ENCODE peak calls at places on chromosomes 1 and 21, in seven cellular contexts. Z is Panc1, E is upper lobe of left lung, X is GM12878, C is GM12891, N is transverse colon, R is HepG2. A is an unnamed sample.

GRCh38 chr1:28594661-28595411 is 2.8 kb downstream of the RAB42 start:
- DNase-seq in Z (no peak), E (no peak), X (no peak), C (no peak), N (no peak), R (no peak), A (no peak)

GRCh38 chr1:7117599-7118281 is 332.5 kb downstream of the CAMTA1 start:
- DNase-seq in Z (no peak), E (no peak), X (no peak), C (no peak), N (no peak), R (no peak), A (no peak)

GRCh38 chr1:81703736-81704463 is 96.8 kb upstream of the ADGRL2 start:
- DNase-seq in Z (no peak), E (no peak), X (no peak), C (no peak), N (no peak), R (no peak), A (no peak)

GRCh38 chr1:208731976-208732821 is 488.0 kb upstream of the PLXNA2 start:
- DNase-seq in Z (no peak), E (no peak), X (peak), C (no peak), N (no peak), R (no peak), A (no peak)

GRCh38 chr1:163315773-163316374 is 5.9 kb upstream of the NUF2 start:
- DNase-seq in Z (no peak), E (no peak), X (no peak), C (no peak), N (peak), R (peak), A (peak)

GRCh38 chr1:176577651-176578197 is 114.7 kb downstream of the PAPPA2 start:
- DNase-seq in Z (no peak), E (no peak), X (no peak), C (no peak), N (no peak), R (no peak), A (no peak)

GRCh38 chr1:116873680-116874271 is 35.9 kb upstream of the PTGFRN start:
- DNase-seq in Z (no peak), E (no peak), X (no peak), C (no peak), N (no peak), R (no peak), A (no peak)

GRCh38 chr1:180863158-180863775 is 49.4 kb upstream of the KIAA1614 start:
- DNase-seq in Z (peak), E (no peak), X (no peak), C (no peak), N (peak), R (peak), A (no peak)

GRCh38 chr1:3745590-3746381 is 6.5 kb upstream of the CCDC27 start:
- DNase-seq in Z (no peak), E (no peak), X (no peak), C (no peak), N (no peak), R (no peak), A (no peak)

GRCh38 chr1:18956189-18957135 is at the start of gene IFFO2:
- DNase-seq in Z (peak), E (peak), X (peak), C (peak), N (peak), R (peak), A (peak)

GRCh38 chr1:38000529-38001453 is 4.5 kb downstream of the FHL3 start:
- DNase-seq in Z (no peak), E (no peak), X (no peak), C (no peak), N (no peak), R (peak), A (no peak)

GRCh38 chr1:243751506-243751905 is 98.5 kb downstream of the AKT3 start:
- DNase-seq in Z (no peak), E (no peak), X (no peak), C (no peak), N (no peak), R (no peak), A (no peak)

GRCh38 chr1:18954270-18955071 is 2.0 kb downstream of the IFFO2 start:
- DNase-seq in Z (no peak), E (no peak), X (no peak), C (no peak), N (no peak), R (no peak), A (no peak)

GRCh38 chr1:60151311-60151710 is 77.7 kb upstream of the C1orf87 start:
- DNase-seq in Z (no peak), E (no peak), X (no peak), C (no peak), N (no peak), R (no peak), A (no peak)

GRCh38 chr1:162700131-162700530 is 67.9 kb downstream of the DDR2 start:
- DNase-seq in Z (no peak), E (no peak), X (no peak), C (no peak), N (no peak), R (no peak), A (no peak)

GRCh38 chr1:201827321-201828281 is 1.4 kb upstream of the IPO9 start:
- DNase-seq in Z (no peak), E (peak), X (no peak), C (no peak), N (no peak), R (no peak), A (no peak)

GRCh38 chr1:182383037-182383661 is 8.4 kb downstream of the GLUL start:
- DNase-seq in Z (no peak), E (no peak), X (no peak), C (no peak), N (no peak), R (no peak), A (no peak)

GRCh38 chr1:235703516-235703915 is 53.9 kb upstream of the GNG4 start:
- DNase-seq in Z (peak), E (no peak), X (no peak), C (no peak), N (no peak), R (no peak), A (no peak)

GRCh38 chr1:208475951-208476824 is 232.0 kb upstream of the PLXNA2 start:
- DNase-seq in Z (no peak), E (no peak), X (no peak), C (no peak), N (no peak), R (peak), A (no peak)

GRCh38 chr21:25635310-25635709 is 3.7 kb upstream of the JAM2 start:
- DNase-seq in Z (no peak), E (no peak), X (no peak), C (no peak), N (no peak), R (no peak), A (no peak)

GRCh38 chr1:7587726-7588456 is 183.2 kb upstream of the VAMP3 start:
- DNase-seq in Z (no peak), E (no peak), X (no peak), C (no peak), N (no peak), R (no peak), A (no peak)

GRCh38 chr1:58290685-58291372 is 255.7 kb downstream of the OMA1 start:
- DNase-seq in Z (no peak), E (no peak), X (no peak), C (no peak), N (no peak), R (no peak), A (no peak)

GRCh38 chr1:7470904-7471638 is 300.0 kb upstream of the VAMP3 start:
- DNase-seq in Z (peak), E (peak), X (peak), C (no peak), N (peak), R (no peak), A (no peak)

GRCh38 chr1:239058190-239058589 is 328.2 kb upstream of the CHRM3 start:
- DNase-seq in Z (no peak), E (no peak), X (no peak), C (no peak), N (no peak), R (no peak), A (no peak)

GRCh38 chr1:243846761-243847160 is 3.3 kb downstream of the AKT3 start:
- DNase-seq in Z (no peak), E (no peak), X (no peak), C (no peak), N (no peak), R (no peak), A (no peak)

GRCh38 chr1:32494711-32495337 is 30.0 kb downstream of the ZBTB8B start:
- DNase-seq in Z (no peak), E (no peak), X (no peak), C (no peak), N (no peak), R (peak), A (no peak)

GRCh38 chr1:46342084-46342656 is 1.6 kb downstream of the NSUN4 start:
- DNase-seq in Z (no peak), E (no peak), X (peak), C (peak), N (no peak), R (no peak), A (peak)

GRCh38 chr1:43414634-43415223 is 25.0 kb downstream of the SZT2 start:
- DNase-seq in Z (peak), E (peak), X (no peak), C (no peak), N (peak), R (peak), A (peak)

GRCh38 chr1:90573736-90574135 is 143.4 kb downstream of the BARHL2 start:
- DNase-seq in Z (no peak), E (no peak), X (no peak), C (no peak), N (no peak), R (no peak), A (no peak)

DNA sequence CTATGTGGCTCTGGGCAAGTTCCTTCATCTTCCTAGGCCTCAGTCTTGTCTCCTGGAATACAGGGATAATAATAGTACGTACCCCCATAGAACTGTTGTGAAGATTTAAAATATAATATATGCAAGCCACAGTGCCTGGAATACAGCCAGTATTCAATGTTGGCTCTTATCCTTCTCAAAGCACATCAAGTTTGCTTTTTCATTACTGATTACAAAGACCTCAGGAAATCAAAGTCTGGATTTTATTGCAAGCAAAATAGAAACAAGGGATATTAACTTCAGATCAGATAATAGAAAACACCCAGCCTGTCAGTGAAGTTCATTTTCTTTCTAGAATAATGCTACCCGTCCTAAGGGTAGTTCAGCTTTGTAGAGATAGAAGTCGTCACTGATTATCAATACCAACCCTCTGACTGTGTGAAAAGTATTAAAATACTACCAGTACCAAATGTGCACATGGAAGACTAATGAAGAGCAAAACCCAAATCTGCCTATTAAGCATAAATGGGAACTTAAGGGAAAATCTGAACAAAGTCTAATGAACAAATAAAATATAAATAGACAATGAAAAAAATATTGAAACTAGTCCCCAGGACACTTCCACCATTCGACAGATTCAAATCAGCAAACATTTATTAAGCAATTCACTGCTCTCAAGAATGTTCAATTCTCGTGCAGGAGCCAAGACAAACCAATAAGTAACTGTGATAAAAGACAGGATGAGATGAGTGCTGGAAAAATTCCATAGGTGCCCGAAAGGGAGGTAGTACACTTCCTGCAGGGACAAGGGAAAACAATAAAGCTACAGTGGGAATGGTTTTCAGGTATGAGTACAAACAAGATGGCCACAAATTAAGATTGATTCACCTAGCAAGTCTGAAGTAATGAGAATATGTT is 206.2 kb downstream of the SMYD3 start:
- DNase-seq in Z (no peak), E (no peak), X (no peak), C (no peak), N (no peak), R (no peak), A (no peak)
- TF ChIP-seq POLR2AphosphoS5 in Z (no peak), E (no peak), X (no peak), C (no peak), N (no peak), R (no peak), A (no peak)

DNA sequence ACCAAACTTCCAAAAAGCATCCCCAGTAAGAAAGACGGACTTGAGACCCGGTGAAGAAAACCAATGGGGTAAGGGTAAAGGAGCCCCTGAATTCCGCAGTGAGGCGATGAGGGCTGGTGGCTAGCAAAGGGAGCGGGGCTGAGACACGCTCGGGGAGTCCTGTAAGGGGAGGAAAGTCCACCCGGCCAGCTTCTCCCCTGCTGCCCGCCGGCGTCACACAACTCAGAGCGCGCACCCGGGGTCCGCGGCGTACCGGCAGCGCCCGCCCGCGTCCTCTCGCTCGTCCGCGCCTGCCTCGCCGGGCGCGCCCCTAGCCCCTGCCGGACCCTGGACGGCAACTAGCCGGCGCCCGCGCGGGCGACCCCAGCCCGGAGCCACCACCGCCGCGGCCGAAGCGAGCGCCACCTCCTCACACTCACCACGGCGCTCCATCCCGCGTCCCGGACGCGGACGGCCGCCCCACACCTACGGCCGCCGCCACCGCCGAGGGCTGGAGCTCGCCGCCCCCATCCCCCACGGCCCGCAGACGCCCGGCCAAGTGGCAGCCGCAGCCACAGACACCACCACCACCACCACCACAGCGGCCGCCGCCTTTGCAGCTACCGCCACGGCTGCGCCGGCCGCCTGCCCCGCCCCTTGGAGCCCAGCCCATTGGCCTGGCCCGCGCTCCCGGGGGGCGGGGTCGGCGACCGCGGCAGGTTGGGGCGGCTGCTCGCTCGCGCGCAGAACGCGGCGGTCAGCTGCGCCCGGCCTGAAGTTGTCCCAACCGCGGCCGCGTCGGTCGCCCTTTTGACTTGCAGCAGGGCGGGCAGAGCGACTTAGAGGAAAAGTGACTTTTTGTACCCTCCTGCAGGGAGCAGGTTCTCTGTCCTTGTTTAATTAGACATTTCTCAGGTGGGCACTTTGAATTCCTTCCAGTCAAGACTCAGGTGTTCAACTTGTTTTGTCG is 10.0 kb upstream of the ARHGAP29 start:
- DNase-seq in Z (no peak), E (peak), X (no peak), C (peak), N (peak), R (peak), A (peak)
- TF ChIP-seq POLR2AphosphoS5 in Z (peak), E (peak), X (no peak), C (no peak), N (peak), R (no peak), A (no peak)

GRCh38 chr21:27743971-27744564 is 777.2 kb upstream of the ADAMTS5 start:
- DNase-seq in Z (no peak), E (no peak), X (no peak), C (no peak), N (no peak), R (no peak), A (no peak)

GRCh38 chr21:27740084-27740483 is 773.2 kb upstream of the ADAMTS5 start:
- DNase-seq in Z (no peak), E (no peak), X (no peak), C (no peak), N (no peak), R (no peak), A (no peak)

GRCh38 chr21:27741736-27742135 is 774.8 kb upstream of the ADAMTS5 start:
- DNase-seq in Z (no peak), E (no peak), X (no peak), C (no peak), N (no peak), R (no peak), A (no peak)

GRCh38 chr21:27735699-27736098 is 768.8 kb upstream of the ADAMTS5 start:
- DNase-seq in Z (no peak), E (no peak), X (no peak), C (no peak), N (no peak), R (no peak), A (no peak)

GRCh38 chr21:27739187-27739586 is 772.3 kb upstream of the ADAMTS5 start:
- DNase-seq in Z (no peak), E (no peak), X (no peak), C (no peak), N (no peak), R (no peak), A (no peak)
- TF ChIP-seq POLR2AphosphoS5 in Z (no peak), E (no peak), X (no peak), C (no peak), N (no peak), R (no peak), A (no peak)

GRCh38 chr21:43689556-43690337 is 29.2 kb upstream of the PDXK start:
- DNase-seq in Z (no peak), E (no peak), X (no peak), C (no peak), N (no peak), R (no peak), A (no peak)

GRCh38 chr21:43691086-43691795 is 27.7 kb upstream of the PDXK start:
- DNase-seq in Z (no peak), E (no peak), X (no peak), C (no peak), N (no peak), R (no peak), A (no peak)

GRCh38 chr21:43691801-43692200 is 27.1 kb upstream of the PDXK start:
- DNase-seq in Z (no peak), E (no peak), X (no peak), C (no peak), N (no peak), R (no peak), A (no peak)

GRCh38 chr21:43688906-43689305 is 29.5 kb downstream of the RRP1B start:
- DNase-seq in Z (no peak), E (no peak), X (no peak), C (no peak), N (no peak), R (no peak), A (no peak)

GRCh38 chr21:43690346-43690745 is 28.6 kb upstream of the PDXK start:
- DNase-seq in Z (no peak), E (no peak), X (no peak), C (no peak), N (no peak), R (no peak), A (no peak)
- TF ChIP-seq POLR2AphosphoS5 in Z (no peak), E (no peak), X (no peak), C (peak), N (no peak), R (no peak), A (no peak)

GRCh38 chr1:25019351-25020172 is 89.5 kb upstream of the RUNX3 start:
- DNase-seq in Z (no peak), E (no peak), X (no peak), C (peak), N (peak), R (no peak), A (no peak)
- TF ChIP-seq POLR2AphosphoS5 in Z (no peak), E (no peak), X (peak), C (peak), N (no peak), R (no peak), A (no peak)

DNA sequence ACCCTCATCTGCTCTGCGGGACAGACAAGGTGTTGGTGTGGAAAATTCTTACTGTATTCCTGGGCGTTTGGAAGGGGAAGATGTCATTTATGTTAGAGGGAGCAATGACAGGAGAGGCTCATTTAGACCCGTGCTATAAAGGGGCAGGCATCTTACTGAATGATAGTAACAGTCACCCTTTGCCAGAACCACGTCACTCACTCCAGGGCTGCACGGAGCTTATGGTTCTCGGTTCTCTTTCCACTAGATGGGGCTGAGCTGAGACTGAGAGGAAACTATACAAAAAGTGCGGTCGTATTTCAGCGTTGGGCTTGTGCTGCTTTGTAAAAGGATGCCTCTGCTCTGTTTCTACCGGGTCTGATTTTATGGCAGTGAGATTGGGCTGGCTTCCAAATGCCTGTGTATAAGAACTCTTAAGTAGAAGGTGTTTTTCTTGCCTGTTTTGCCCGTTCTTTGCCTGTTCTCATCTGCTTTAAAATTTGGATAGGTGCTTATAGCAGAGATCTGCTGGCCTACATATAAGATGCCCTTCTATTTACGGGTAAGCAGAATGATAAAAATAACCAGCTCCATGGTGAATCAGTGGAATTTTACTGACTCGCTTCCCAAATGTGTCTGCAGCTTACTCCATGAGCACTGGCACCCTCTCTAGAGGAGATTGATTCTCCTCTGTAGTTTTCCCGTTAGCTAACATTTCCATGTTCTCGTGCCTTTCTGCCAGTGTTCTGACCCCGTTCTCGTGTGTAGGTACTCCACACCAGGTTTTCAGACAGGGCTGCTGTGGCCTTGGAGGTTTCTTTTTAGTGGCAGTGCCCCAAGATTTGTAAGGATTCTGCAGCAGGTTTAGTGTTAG is 55.9 kb downstream of the MRPS6 start:
- DNase-seq in Z (no peak), E (peak), X (no peak), C (peak), N (peak), R (no peak), A (no peak)
- TF ChIP-seq POLR2AphosphoS5 in Z (no peak), E (no peak), X (no peak), C (no peak), N (no peak), R (no peak), A (no peak)

A was measured in HL-60.